ENCODE peak calls at places on chromosomes 16 and 17, in four cellular contexts. P is astrocyte of the cerebellum; A is HuH-7; F is CD4-positive, alpha-beta T cell. U is an unnamed sample.

GRCh38 chr17:417691-418420 is 65.2 kb upstream of the RPH3AL start:
- DNase-seq in F (no peak), A (no peak), P (no peak), U (no peak)

GRCh38 chr16:58025351-58026138 is at the start of gene MMP15:
- DNase-seq in A (peak), P (no peak), F (peak), U (peak)

GRCh38 chr17:43734376-43734775 is 24.2 kb downstream of the SOST start:
- DNase-seq in F (no peak), A (no peak), P (peak), U (no peak)

GRCh38 chr16:10206215-10206614 is 24.0 kb upstream of the GRIN2A start:
- DNase-seq in F (no peak), P (no peak), A (no peak), U (no peak)

GRCh38 chr16:68992521-68992920 is 112.9 kb upstream of the HAS3 start:
- DNase-seq in P (peak), F (no peak), A (no peak), U (no peak)

GRCh38 chr17:2171725-2172446 is 117.0 kb downstream of the HIC1 start:
- DNase-seq in F (no peak), P (peak), A (no peak), U (no peak)

GRCh38 chr17:76053230-76054111 is 18.8 kb downstream of the SRP68 start:
- DNase-seq in F (no peak), P (no peak), A (no peak), U (no peak)

GRCh38 chr16:9854665-9855064 is 327.6 kb downstream of the GRIN2A start:
- DNase-seq in P (peak), F (no peak), A (no peak), U (no peak)

GRCh38 chr16:51577621-51578303 is 426.7 kb upstream of the SALL1 start:
- DNase-seq in F (no peak), A (no peak), P (no peak), U (no peak)

GRCh38 chr16:11263737-11264136 is 5.4 kb downstream of the TNP2 start:
- DNase-seq in A (no peak), P (no peak), F (peak), U (no peak)

GRCh38 chr17:65055708-65056638 is 567 bp downstream of the GNA13 start:
- DNase-seq in P (peak), A (no peak), F (peak), U (peak)

GRCh38 chr17:45279898-45280297 is 18.0 kb upstream of the SPATA32 start:
- DNase-seq in A (no peak), P (no peak), F (no peak), U (no peak)

GRCh38 chr17:34562387-34562786 is 17.0 kb upstream of the TMEM132E start:
- DNase-seq in F (no peak), P (no peak), A (no peak), U (no peak)

GRCh38 chr17:71304498-71305158 is 816.2 kb upstream of the SOX9 start:
- DNase-seq in F (no peak), P (no peak), A (no peak), U (no peak)

GRCh38 chr16:53142823-53143568 is 88.2 kb downstream of the CHD9 start:
- DNase-seq in A (no peak), P (no peak), F (no peak), U (no peak)

GRCh38 chr17:19592316-19592715 is 56.2 kb upstream of the ALDH3A2 start:
- DNase-seq in F (no peak), P (no peak), A (no peak), U (no peak)

GRCh38 chr17:37089998-37090397 is 141.2 kb downstream of the AATF start:
- DNase-seq in A (no peak), P (no peak), F (peak), U (no peak)